ENCODE peak calls at places on chromosome 17, in six cellular contexts. G is SJSA1, R is kidney epithelial cell, N is heart right ventricle, C is fibroblast of lung, J is PC-3. H is an unnamed sample.

GRCh38 chr17:1643999-1644492 is 1.5 kb downstream of the SCARF1 start:
- DNase-seq in G (no peak), R (no peak), N (no peak), C (peak), J (no peak), H (no peak)

GRCh38 chr17:29461807-29462206 is 71.6 kb downstream of the TAOK1 start:
- DNase-seq in G (no peak), R (no peak), N (no peak), C (peak), J (no peak), H (no peak)

GRCh38 chr17:30554839-30555751 is 77.9 kb downstream of the GOSR1 start:
- DNase-seq in G (peak), R (no peak), N (no peak), C (no peak), J (peak), H (no peak)

GRCh38 chr17:28258347-28258887 is 60.6 kb upstream of the TMEM97 start:
- DNase-seq in G (no peak), R (no peak), N (no peak), C (no peak), J (no peak), H (no peak)

GRCh38 chr17:332023-332422 is 20.6 kb downstream of the RPH3AL start:
- DNase-seq in G (no peak), R (no peak), N (no peak), C (no peak), J (no peak), H (no peak)

GRCh38 chr17:61495161-61495857 is 43.1 kb downstream of the TBX4 start:
- DNase-seq in G (no peak), R (no peak), N (no peak), C (peak), J (no peak), H (no peak)

GRCh38 chr17:63881935-63882601 is at the start of gene GH2:
- DNase-seq in G (peak), R (no peak), N (no peak), C (peak), J (peak), H (peak)

GRCh38 chr17:20084621-20085282 is 75.6 kb downstream of the SPECC1 start:
- DNase-seq in G (no peak), R (no peak), N (no peak), C (no peak), J (no peak), H (no peak)

GRCh38 chr17:74768069-74768762 is 7.9 kb downstream of the NAT9 start:
- DNase-seq in G (no peak), R (no peak), N (peak), C (peak), J (peak), H (no peak)

GRCh38 chr17:67260051-67260987 is 15.3 kb upstream of the HELZ start:
- DNase-seq in G (no peak), R (no peak), N (no peak), C (peak), J (peak), H (peak)

GRCh38 chr17:47742319-47743181 is 9.5 kb downstream of the TBX21 start:
- DNase-seq in G (peak), R (no peak), N (peak), C (no peak), J (peak), H (no peak)

GRCh38 chr17:42200702-42201101 is 6.4 kb upstream of the GHDC start:
- DNase-seq in G (no peak), R (no peak), N (peak), C (peak), J (no peak), H (no peak)

GRCh38 chr17:15894258-15894657 is 50.7 kb upstream of the ADORA2B start:
- DNase-seq in G (no peak), R (no peak), N (no peak), C (no peak), J (no peak), H (no peak)

GRCh38 chr17:12537436-12537835 is 128.3 kb upstream of the MYOCD start:
- DNase-seq in G (no peak), R (no peak), N (no peak), C (no peak), J (no peak), H (no peak)

GRCh38 chr17:65228734-65229390 is 91.7 kb downstream of the RGS9 start:
- DNase-seq in G (no peak), R (no peak), N (no peak), C (peak), J (peak), H (peak)

GRCh38 chr17:11671151-11671550 is 72.9 kb downstream of the DNAH9 start:
- DNase-seq in G (no peak), R (no peak), N (no peak), C (no peak), J (no peak), H (no peak)

GRCh38 chr17:40349477-40350409 is 14.8 kb downstream of the GJD3 start:
- DNase-seq in G (no peak), R (no peak), N (no peak), C (peak), J (peak), H (no peak)

GRCh38 chr17:76732734-76733617 is 4.2 kb downstream of the SRSF2 start:
- DNase-seq in G (no peak), R (no peak), N (no peak), C (peak), J (no peak), H (no peak)

GRCh38 chr17:63700528-63701441 is 860 bp upstream of the LIMD2 start:
- DNase-seq in G (no peak), R (no peak), N (peak), C (peak), J (no peak), H (no peak)

GRCh38 chr17:37037590-37038155 is 88.9 kb downstream of the AATF start:
- DNase-seq in G (no peak), R (no peak), N (no peak), C (no peak), J (no peak), H (no peak)

GRCh38 chr17:38441429-38442061 is 13.3 kb downstream of the ARHGAP23 start:
- DNase-seq in G (no peak), R (no peak), N (peak), C (no peak), J (no peak), H (no peak)

GRCh38 chr17:16480995-16481394 is 11.0 kb downstream of the LRRC75A start:
- DNase-seq in G (no peak), R (no peak), N (no peak), C (no peak), J (no peak), H (no peak)

DNA sequence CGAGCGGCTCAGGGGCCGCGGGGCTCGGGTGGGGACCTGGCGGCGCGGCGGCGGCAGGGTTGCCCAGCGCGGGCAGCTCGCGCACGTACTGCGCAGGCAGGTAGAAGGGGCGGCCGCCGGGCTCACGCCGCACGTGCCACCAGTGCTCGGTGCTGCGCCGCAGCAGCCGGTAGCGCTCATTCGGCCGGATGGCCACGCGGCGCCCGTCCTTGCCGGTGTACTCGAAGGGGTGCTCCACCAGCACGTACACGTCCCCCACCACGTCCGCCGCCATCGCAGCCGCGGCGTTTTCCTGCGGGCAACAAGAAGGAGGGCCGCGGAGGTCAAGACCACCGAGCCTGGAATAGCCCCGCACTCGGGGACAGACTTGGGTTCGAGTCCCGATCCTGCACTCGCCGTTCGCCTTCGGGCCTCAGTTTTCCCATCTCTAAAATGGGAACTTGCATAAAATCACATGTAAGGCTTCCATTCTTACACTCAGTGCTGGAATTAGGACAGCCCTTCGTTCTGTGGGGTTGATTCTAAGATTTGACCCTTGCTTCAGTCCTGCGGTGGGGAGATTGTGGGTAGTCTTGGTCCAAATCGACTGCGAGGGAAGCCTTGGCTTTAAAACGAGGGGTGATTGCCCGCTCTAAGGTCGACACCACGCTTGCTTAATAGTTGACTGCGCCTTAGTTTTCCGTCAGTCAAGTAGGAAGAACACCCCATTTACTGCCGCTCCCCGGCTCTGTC is 2.5 kb downstream of the ARHGAP27 start:
- DNase-seq in G (no peak), R (no peak), N (no peak), C (no peak), J (no peak), H (no peak)
- H3K4me3 ChIP-seq in G (no peak), R (no peak), N (no peak), C (no peak), J (peak), H (no peak)

DNA sequence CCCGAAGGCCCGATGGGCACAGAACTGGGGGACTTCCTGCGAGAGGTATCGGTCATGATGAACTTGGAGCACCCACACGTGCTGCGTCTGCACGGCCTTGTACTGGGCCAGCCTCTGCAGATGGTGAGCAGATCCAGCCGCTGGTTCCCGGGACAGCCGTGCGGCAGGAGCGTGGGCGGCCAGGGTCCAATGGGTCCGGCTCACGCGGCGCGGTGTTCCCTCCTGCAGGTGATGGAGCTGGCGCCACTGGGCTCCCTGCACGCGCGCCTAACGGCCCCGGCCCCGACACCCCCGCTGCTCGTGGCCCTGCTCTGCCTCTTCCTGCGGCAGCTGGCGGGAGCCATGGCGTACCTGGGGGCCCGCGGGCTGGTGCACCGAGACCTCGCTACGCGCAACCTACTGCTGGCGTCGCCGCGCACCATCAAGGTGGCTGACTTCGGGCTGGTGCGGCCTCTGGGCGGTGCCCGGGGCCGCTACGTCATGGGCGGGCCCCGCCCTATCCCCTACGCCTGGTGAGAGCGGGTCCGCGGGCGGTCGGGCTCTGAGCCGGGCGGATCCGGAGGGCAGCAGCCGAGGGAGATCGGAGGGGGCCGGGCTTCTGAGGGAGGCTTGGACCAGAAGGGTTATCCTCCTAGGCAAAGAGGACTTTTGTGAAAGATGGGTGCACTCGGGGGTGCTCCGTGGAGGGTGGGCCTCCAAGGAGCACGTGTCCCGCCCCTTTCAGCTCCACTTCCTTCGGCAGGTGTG is 3.0 kb downstream of the TNK1 start:
- DNase-seq in G (no peak), R (no peak), N (peak), C (peak), J (no peak), H (no peak)
- H3K4me3 ChIP-seq in G (peak), R (peak), N (peak), C (peak), J (no peak), H (peak)

DNA sequence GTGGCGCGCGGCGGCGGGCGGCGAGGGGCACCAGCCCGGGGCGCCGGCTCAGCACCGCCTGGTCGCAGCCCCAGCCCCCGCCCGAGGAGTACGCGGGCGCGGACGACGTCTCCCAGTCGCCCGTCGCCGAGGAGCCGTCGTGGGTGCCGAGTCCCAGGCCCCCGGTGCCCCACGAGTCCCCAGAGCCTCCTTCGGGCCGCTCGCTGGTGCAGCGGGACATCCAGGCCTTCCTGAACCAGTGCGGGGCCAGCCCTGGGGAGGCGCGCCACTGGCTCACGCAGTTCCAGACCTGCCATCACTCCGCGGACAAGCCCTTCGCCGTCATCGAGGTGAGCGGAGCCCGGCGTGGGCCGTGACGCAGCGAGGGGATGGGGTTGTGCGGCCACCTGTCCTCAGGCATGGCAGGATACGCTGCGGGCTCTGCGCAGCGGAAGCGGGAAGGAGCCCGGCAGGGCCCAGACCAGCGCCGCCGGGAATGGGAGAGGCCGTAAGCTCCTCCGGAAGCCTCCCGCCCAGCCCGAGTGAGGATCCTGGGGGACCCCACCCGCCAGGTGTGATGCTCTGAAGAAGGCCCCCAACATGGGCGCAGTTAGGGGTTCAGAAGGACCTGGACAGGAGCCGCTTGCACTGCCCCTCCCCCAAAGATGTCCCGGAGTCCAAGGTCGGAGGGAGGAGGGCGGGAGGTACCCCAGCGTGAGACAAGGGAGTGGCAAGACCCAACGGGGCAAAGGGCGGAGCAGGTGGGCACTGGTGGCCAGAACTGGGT is 522 bp downstream of the NAGS start:
- DNase-seq in G (no peak), R (no peak), N (no peak), C (no peak), J (peak), H (no peak)
- H3K4me3 ChIP-seq in G (no peak), R (peak), N (peak), C (peak), J (peak), H (peak)

GRCh38 chr17:45846646-45847045 is 2.0 kb downstream of the SPPL2C start:
- DNase-seq in G (no peak), R (no peak), N (no peak), C (no peak), J (no peak), H (no peak)
- H3K4me3 ChIP-seq in G (no peak), R (no peak), N (no peak), C (no peak), J (no peak), H (no peak)

DNA sequence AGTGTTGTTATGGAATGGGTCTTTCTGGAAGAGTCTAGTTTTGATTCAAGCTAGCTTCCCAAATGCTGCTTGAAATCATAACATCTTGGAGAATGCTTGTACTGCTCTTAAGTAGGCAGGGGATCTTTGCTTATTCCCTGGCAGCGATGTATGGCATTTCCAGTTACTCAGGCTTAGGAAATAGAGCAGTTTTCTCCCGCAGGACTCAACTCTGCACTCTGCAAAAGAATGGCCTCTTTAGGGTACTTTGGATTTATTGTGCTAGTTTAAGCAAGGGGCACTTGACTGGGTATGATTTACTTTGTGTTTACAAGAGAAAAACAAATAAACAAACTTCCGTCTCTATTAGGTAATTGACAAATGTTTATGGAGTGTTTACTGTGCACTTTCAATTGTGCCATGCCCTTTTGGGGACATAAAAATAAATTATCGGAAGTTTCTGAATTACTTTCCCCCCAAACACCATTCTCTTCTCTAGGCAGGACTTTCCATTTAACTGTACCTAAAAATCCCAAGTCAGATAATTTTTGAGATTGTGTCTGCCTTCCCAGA is 164.0 kb downstream of the MAP2K6 start:
- DNase-seq in G (no peak), R (no peak), N (no peak), C (no peak), J (no peak), H (no peak)
- H3K4me3 ChIP-seq in G (no peak), R (no peak), N (no peak), C (no peak), J (no peak), H (no peak)